ENCODE peak calls at places on chromosomes 12 and 14, in seven cellular contexts. S is left ventricle myocardium inferior; T is CD8-positive, alpha-beta T cell; D is HFFc6; O is activated naive CD4-positive, alpha-beta T cell treated with Interleukin-2 at 50 U/mL for 16 hours; W is stimulated activated effector memory CD8-positive, alpha-beta T cell treated with anti-CD3 and anti-CD28 coated beads, Interleukin-12 subunit alpha, Interleukin-12 subunit beta, amount 100 ng/mL, for 72 hours; N is GM10248. Z is an unnamed sample.

GRCh38 chr12:127485528-127485927 is 781.4 kb upstream of the TMEM132C start:
- DNase-seq in S (no peak), T (no peak), D (peak), O (peak), W (peak), N (no peak), Z (peak)

GRCh38 chr14:96631621-96632362 is 129.6 kb downstream of the PAPOLA start:
- DNase-seq in S (no peak), T (no peak), D (no peak), O (no peak), W (no peak), N (no peak), Z (no peak)

GRCh38 chr14:34234258-34234657 is 227.8 kb downstream of the SPTSSA start:
- DNase-seq in S (peak), T (no peak), D (no peak), O (no peak), W (no peak), N (no peak), Z (no peak)

GRCh38 chr12:26704684-26705475 is 128.1 kb downstream of the ITPR2 start:
- DNase-seq in S (no peak), T (no peak), D (peak), O (no peak), W (no peak), N (no peak), Z (peak)

GRCh38 chr12:127509066-127509778 is 757.7 kb upstream of the TMEM132C start:
- DNase-seq in S (no peak), T (no peak), D (peak), O (no peak), W (no peak), N (no peak), Z (peak)

GRCh38 chr14:30938617-30939016 is 64.3 kb downstream of the COCH start:
- DNase-seq in S (no peak), T (no peak), D (no peak), O (no peak), W (no peak), N (no peak), Z (no peak)

GRCh38 chr14:61535032-61535431 is 160.3 kb upstream of the HIF1A start:
- DNase-seq in S (no peak), T (no peak), D (no peak), O (no peak), W (no peak), N (no peak), Z (no peak)

GRCh38 chr12:117318591-117318990 is 42.8 kb downstream of the NOS1 start:
- DNase-seq in S (no peak), T (no peak), D (no peak), O (no peak), W (no peak), N (no peak), Z (no peak)

GRCh38 chr12:124286414-124286813 is 8.5 kb upstream of the RFLNA start:
- DNase-seq in S (no peak), T (no peak), D (no peak), O (no peak), W (no peak), N (no peak), Z (peak)

GRCh38 chr14:96390965-96391292 is 999 bp upstream of the AK7 start:
- DNase-seq in S (no peak), T (no peak), D (no peak), O (no peak), W (no peak), N (no peak), Z (no peak)

GRCh38 chr14:105602799-105603763 is 76.7 kb downstream of the TMEM121 start:
- DNase-seq in S (no peak), T (no peak), D (no peak), O (no peak), W (no peak), N (no peak), Z (peak)

GRCh38 chr14:73472182-73473114 is 14.1 kb upstream of the NUMB start:
- DNase-seq in S (no peak), T (no peak), D (peak), O (no peak), W (no peak), N (peak), Z (peak)